ENCODE peak calls at places on chromosomes 16 and 17, in five cellular contexts. R, H, Y, K and I are unnamed samples. For H3K4me1, the result is how much of the 10 kb centered on the place peaks cover.

GRCh38 chr17:59366773-59367656 is 35.6 kb downstream of the YPEL2 start:
- DNase-seq in R (no peak), H (no peak), Y (no peak), K (peak), I (peak)

GRCh38 chr17:80265205-80266068 is 4.8 kb downstream of the RNF213 start:
- DNase-seq in R (no peak), H (no peak), Y (no peak), K (no peak), I (no peak)

GRCh38 chr16:48611329-48612137 is 1.6 kb upstream of the N4BP1 start:
- DNase-seq in R (no peak), H (no peak), Y (no peak), K (peak), I (no peak)

GRCh38 chr17:57606111-57606875 is 138.8 kb downstream of the CCDC182 start:
- DNase-seq in R (no peak), H (no peak), Y (no peak), K (no peak), I (no peak)

GRCh38 chr17:12047977-12048376 is 27.3 kb downstream of the MAP2K4 start:
- DNase-seq in R (no peak), H (no peak), Y (no peak), K (no peak), I (no peak)

GRCh38 chr16:15775209-15775608 is 81.6 kb downstream of the MYH11 start:
- DNase-seq in R (no peak), H (no peak), Y (no peak), K (no peak), I (no peak)

GRCh38 chr16:70770291-70770967 is 30.5 kb downstream of the VAC14 start:
- DNase-seq in R (no peak), H (no peak), Y (no peak), K (no peak), I (no peak)

GRCh38 chr16:19330801-19331484 is 45.4 kb downstream of the CLEC19A start:
- DNase-seq in R (no peak), H (no peak), Y (no peak), K (no peak), I (no peak)

GRCh38 chr16:67943256-67943618 is 683 bp downstream of the LCAT start:
- DNase-seq in R (peak), H (no peak), Y (no peak), K (no peak), I (no peak)

GRCh38 chr17:69415431-69415830 is 934 bp downstream of the MAP2K6 start:
- DNase-seq in R (no peak), H (no peak), Y (no peak), K (no peak), I (no peak)

GRCh38 chr17:69412336-69412735 is 2.2 kb upstream of the MAP2K6 start:
- DNase-seq in R (no peak), H (no peak), Y (no peak), K (no peak), I (no peak)

GRCh38 chr17:69414408-69415274 is at the start of gene MAP2K6:
- DNase-seq in R (peak), H (peak), Y (peak), K (peak), I (peak)

GRCh38 chr17:69418535-69418934 is 4.0 kb downstream of the MAP2K6 start:
- DNase-seq in R (no peak), H (no peak), Y (no peak), K (no peak), I (no peak)

GRCh38 chr17:69417545-69418483 is 3.3 kb downstream of the MAP2K6 start:
- DNase-seq in R (no peak), H (no peak), Y (no peak), K (no peak), I (no peak)
- H3K4me1 ChIP-seq in R (under half), H (under half), Y (under half), K (under half), I (under half)

GRCh38 chr16:1545044-1545736 is 11.7 kb downstream of the TMEM204 start:
- DNase-seq in R (no peak), H (no peak), Y (no peak), K (no peak), I (no peak)

GRCh38 chr16:1542533-1542932 is 9.1 kb downstream of the TMEM204 start:
- DNase-seq in R (no peak), H (no peak), Y (no peak), K (no peak), I (no peak)

GRCh38 chr16:1541293-1542165 is 8.1 kb downstream of the TMEM204 start:
- DNase-seq in R (no peak), H (no peak), Y (no peak), K (no peak), I (no peak)

GRCh38 chr16:1542166-1542500 is 8.7 kb downstream of the TMEM204 start:
- DNase-seq in R (no peak), H (no peak), Y (no peak), K (no peak), I (no peak)

GRCh38 chr16:1543085-1543896 is 9.8 kb downstream of the TMEM204 start:
- DNase-seq in R (peak), H (no peak), Y (no peak), K (peak), I (peak)
- H3K4me1 ChIP-seq in R (under half), H (under half), Y (half or more), K (under half), I (under half)

DNA sequence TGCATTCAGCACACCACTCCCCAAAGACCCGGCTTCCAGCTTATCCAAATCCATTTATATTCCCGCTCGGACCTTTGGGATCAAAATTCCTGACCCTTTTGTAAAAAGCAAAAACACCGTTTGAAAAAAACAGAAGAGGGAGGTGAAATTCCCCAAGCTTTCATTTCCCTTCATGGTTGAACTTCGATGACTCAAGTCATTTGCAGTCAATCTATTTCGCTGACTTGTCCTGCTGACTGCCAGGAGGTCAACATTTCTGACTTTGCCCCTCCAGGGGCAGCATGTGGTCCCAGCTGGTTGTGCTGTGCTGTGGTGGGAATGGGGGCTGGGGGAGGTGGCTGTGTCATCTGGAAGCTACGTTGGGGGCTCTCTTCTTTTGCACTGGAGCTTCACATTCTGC is 87.5 kb upstream of the IRX3 start:
- DNase-seq in R (no peak), H (peak), Y (no peak), K (no peak), I (no peak)
- H3K4me1 ChIP-seq in R (under half), H (under half), Y (under half), K (under half), I (under half)

GRCh38 chr17:50037321-50038107 is 18.4 kb upstream of the ITGA3 start:
- DNase-seq in R (peak), H (no peak), Y (no peak), K (peak), I (peak)

GRCh38 chr17:50036455-50037320 is 19.2 kb upstream of the ITGA3 start:
- DNase-seq in R (no peak), H (no peak), Y (no peak), K (no peak), I (no peak)

GRCh38 chr17:50035421-50035879 is 20.5 kb upstream of the ITGA3 start:
- DNase-seq in R (no peak), H (no peak), Y (no peak), K (no peak), I (no peak)

GRCh38 chr17:50034504-50035364 is 21.2 kb upstream of the ITGA3 start:
- DNase-seq in R (no peak), H (no peak), Y (no peak), K (no peak), I (peak)

GRCh38 chr17:50035930-50036329 is 20.0 kb upstream of the ITGA3 start:
- DNase-seq in R (no peak), H (no peak), Y (no peak), K (no peak), I (no peak)
- H3K4me1 ChIP-seq in R (under half), H (under half), Y (half or more), K (under half), I (under half)